ENCODE peak calls at places on chromosomes 1 and 21, in four cellular contexts. C, M, Z and V are unnamed samples. For H3K27me3, the result is how much of the 10 kb centered on the place peaks cover.

GRCh38 chr1:223248787-223249175 is 105.7 kb upstream of the TLR5 start:
- DNase-seq in M (no peak), C (peak), Z (no peak), V (no peak)

GRCh38 chr21:37266515-37267221 is 466 bp downstream of the VPS26C start:
- DNase-seq in Z (peak), M (peak), C (no peak), V (peak)

GRCh38 chr1:159071970-159072582 is 4.5 kb downstream of the AIM2 start:
- DNase-seq in M (peak), C (no peak), Z (peak), V (peak)

GRCh38 chr1:154895779-154896178 is 25.7 kb upstream of the KCNN3 start:
- DNase-seq in M (no peak), Z (peak), C (no peak), V (peak)

GRCh38 chr1:58818075-58818474 is 34.2 kb upstream of the JUN start:
- DNase-seq in C (no peak), Z (peak), M (peak), V (peak)

GRCh38 chr1:229102741-229103480 is 168.0 kb upstream of the RAB4A start:
- DNase-seq in M (peak), Z (peak), C (no peak), V (no peak)

GRCh38 chr1:90724361-90724760 is 7.3 kb upstream of the BARHL2 start:
- DNase-seq in M (no peak), C (no peak), Z (no peak), V (no peak)

GRCh38 chr1:53737648-53738204 is 1.2 kb downstream of the GLIS1 start:
- DNase-seq in Z (no peak), M (no peak), C (no peak), V (peak)

GRCh38 chr1:160325252-160325651 is 17.8 kb downstream of the COPA start:
- DNase-seq in C (no peak), Z (no peak), M (no peak), V (no peak)

GRCh38 chr1:38609166-38609880 is 250.2 kb downstream of the RRAGC start:
- DNase-seq in Z (no peak), C (no peak), M (no peak), V (no peak)

GRCh38 chr1:19824541-19824940 is 9.5 kb upstream of the RNF186 start:
- DNase-seq in Z (peak), M (peak), C (no peak), V (no peak)

GRCh38 chr1:113593550-113594288 is 165.6 kb downstream of the PHTF1 start:
- DNase-seq in M (no peak), Z (no peak), C (no peak), V (peak)

GRCh38 chr1:38455829-38456563 is 403.6 kb downstream of the RRAGC start:
- DNase-seq in M (no peak), C (no peak), Z (no peak), V (no peak)

GRCh38 chr1:93925206-93925605 is 16.0 kb upstream of the GCLM start:
- DNase-seq in Z (no peak), C (no peak), M (no peak), V (no peak)

GRCh38 chr21:14836950-14837349 is 227.8 kb downstream of the NRIP1 start:
- DNase-seq in Z (peak), M (peak), C (no peak), V (peak)

GRCh38 chr1:192749349-192749748 is 59.5 kb upstream of the RGS2 start:
- DNase-seq in C (no peak), M (no peak), Z (no peak), V (no peak)

GRCh38 chr21:31898898-31899630 is 26.2 kb downstream of the HUNK start:
- DNase-seq in M (no peak), Z (no peak), C (no peak), V (no peak)

GRCh38 chr1:207840380-207840779 is 70.5 kb downstream of the CD34 start:
- DNase-seq in Z (no peak), M (no peak), C (no peak), V (no peak)

GRCh38 chr1:168343566-168343965 is 62.9 kb downstream of the TBX19 start:
- DNase-seq in M (peak), C (no peak), Z (no peak), V (no peak)

GRCh38 chr1:179930867-179931266 is 23.7 kb upstream of the CEP350 start:
- DNase-seq in M (no peak), Z (no peak), C (no peak), V (no peak)

GRCh38 chr1:194442911-194443310 is 1256.5 kb upstream of the B3GALT2 start:
- DNase-seq in M (no peak), C (no peak), Z (no peak), V (no peak)

GRCh38 chr1:155174334-155175280 is 958 bp downstream of the TRIM46 start:
- DNase-seq in M (peak), C (peak), Z (peak), V (peak)

GRCh38 chr21:33127154-33127893 is 57.4 kb downstream of the OLIG1 start:
- DNase-seq in M (peak), C (peak), Z (peak), V (peak)

GRCh38 chr1:36159614-36160387 is 3.8 kb downstream of the MAP7D1 start:
- DNase-seq in C (no peak), M (no peak), Z (no peak), V (no peak)

GRCh38 chr1:227764019-227764391 is 28.8 kb downstream of the SNAP47 start:
- DNase-seq in Z (no peak), C (no peak), M (peak), V (peak)

GRCh38 chr1:155961937-155962336 is 16.4 kb downstream of the ARHGEF2 start:
- DNase-seq in M (peak), C (no peak), Z (peak), V (peak)

GRCh38 chr1:109495738-109496137 is 1.8 kb downstream of the CYB561D1 start:
- DNase-seq in C (no peak), M (no peak), Z (no peak), V (no peak)

GRCh38 chr1:52288286-52288685 is 77.7 kb downstream of the CC2D1B start:
- DNase-seq in M (peak), C (no peak), Z (peak), V (peak)

GRCh38 chr1:164678289-164678688 is 119.3 kb downstream of the PBX1 start:
- DNase-seq in C (no peak), M (peak), Z (no peak), V (no peak)

GRCh38 chr1:73106931-73107330 is 824.6 kb upstream of the NEGR1 start:
- DNase-seq in M (no peak), Z (no peak), C (no peak), V (no peak)

GRCh38 chr1:31703431-31704260 is at the start of gene COL16A1:
- DNase-seq in C (no peak), M (peak), Z (peak), V (peak)

GRCh38 chr1:114853584-114853983 is 1.1 kb upstream of the SYCP1 start:
- DNase-seq in M (no peak), C (no peak), Z (no peak), V (no peak)
- H3K27me3 ChIP-seq in M (half or more), C (under half), Z (under half), V (under half)

GRCh38 chr1:21347072-21347581 is 56.9 kb upstream of the ECE1 start:
- DNase-seq in C (no peak), M (no peak), Z (no peak), V (no peak)
- H3K27me3 ChIP-seq in C (under half), M (under half), Z (under half), V (under half)

DNA sequence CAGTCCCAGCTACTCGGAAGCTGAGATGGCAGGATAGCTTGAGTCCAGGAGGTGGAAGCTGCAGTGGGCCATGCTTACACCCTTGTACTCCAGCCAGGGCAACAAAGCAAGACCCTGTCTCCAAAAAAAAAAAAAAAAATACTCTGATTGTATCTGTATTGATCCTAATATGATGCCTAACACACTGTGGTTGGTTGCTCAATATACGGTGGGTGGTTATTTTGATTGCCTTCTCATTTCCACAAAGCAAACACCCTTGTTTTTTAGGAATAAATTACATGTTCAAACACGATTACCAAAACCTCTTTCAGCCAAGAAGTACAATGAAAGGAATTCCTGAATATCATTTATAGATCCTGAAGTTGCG is 3.4 kb downstream of the EGLN1 start:
- DNase-seq in Z (no peak), C (no peak), M (no peak), V (no peak)
- H3K27me3 ChIP-seq in Z (under half), C (under half), M (under half), V (under half)

GRCh38 chr1:22619252-22619651 is 17.2 kb upstream of the C1QA start:
- DNase-seq in C (no peak), Z (no peak), M (no peak), V (no peak)
- H3K27me3 ChIP-seq in C (under half), Z (under half), M (half or more), V (half or more)

DNA sequence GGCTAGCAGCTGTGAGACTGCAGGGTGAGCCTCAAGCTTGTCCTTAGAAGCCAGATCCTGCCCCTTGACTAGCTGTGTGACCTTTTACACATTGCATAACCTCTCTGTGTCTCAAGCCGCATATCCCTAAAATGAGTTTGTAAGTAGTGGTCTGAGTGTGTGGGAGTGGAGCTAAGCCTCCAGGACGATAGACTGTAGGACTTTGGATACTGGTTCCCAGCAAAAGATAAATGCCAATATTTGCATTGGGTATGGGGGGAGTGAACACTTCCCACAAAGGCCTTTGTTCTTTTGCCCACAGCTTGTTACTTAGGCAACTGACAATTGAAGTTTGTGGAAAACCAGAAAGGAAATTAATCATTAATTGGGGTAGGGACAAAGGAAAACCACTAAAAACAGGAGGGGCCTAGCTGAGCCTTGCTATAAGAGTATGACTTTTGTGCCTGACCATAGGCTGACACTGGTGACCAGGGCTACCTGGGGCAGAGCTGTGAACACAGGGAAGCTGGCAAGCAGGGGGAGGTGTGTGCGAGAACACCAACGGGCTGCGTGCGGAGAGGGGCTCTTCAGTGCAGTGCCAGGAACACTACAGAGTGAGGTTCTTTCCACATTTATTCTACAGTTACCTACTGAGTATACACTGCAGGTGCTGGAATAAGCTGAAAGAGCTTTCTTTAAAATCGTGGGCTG is 102.4 kb upstream of the ETV3 start:
- DNase-seq in Z (no peak), M (no peak), C (no peak), V (no peak)
- H3K27me3 ChIP-seq in Z (under half), M (under half), C (under half), V (under half)

GRCh38 chr1:143665606-143666005 is 306.2 kb downstream of the FAM72C start:
- DNase-seq in M (no peak), Z (no peak), C (no peak), V (no peak)
- H3K27me3 ChIP-seq in M (under half), Z (under half), C (half or more), V (half or more)

DNA sequence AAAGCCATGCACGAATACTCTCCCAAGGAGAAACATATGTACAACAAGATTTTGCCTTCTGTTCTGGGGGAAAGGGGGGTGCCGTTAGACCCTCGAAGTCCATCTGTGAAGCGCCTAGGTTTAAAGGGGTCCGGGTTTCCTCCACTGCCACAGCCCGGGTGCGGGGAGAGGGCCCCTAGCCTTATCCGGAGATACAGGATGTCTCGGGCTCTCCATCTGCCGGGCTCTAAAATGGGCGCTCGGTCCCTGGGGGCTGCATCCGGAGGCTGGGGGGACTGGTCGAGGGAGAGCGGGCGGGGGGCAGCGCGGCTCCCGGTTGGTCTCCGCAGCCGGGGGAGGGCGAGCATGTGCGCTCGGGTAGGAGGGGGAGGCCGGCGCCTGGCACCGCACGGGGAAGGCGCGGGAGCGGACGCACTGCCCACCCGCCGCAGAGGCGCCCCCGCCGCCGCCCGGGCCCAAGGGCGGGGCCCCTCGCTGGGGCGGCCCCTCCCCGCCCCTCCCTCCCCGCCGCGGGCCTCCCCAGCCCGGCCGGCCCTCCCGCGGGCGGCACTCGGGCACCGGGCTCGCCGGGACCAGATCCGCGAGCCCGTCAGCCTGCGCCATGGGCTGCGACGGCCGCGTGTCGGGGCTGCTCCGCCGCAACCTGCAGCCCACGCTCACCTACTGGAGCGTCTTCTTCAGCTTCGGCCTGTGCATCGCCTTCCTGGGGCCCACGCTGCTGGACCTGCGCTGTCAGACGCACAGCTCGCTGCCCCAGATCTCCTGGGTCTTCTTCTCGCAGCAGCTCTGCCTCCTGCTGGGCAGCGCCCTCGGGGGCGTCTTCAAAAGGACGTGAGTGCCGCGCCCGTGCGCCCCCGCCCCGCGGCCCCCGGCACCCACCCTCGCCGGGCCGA is 63.1 kb downstream of the ELK4 start:
- DNase-seq in Z (peak), C (no peak), M (peak), V (peak)
- H3K27me3 ChIP-seq in Z (half or more), C (half or more), M (half or more), V (half or more)

DNA sequence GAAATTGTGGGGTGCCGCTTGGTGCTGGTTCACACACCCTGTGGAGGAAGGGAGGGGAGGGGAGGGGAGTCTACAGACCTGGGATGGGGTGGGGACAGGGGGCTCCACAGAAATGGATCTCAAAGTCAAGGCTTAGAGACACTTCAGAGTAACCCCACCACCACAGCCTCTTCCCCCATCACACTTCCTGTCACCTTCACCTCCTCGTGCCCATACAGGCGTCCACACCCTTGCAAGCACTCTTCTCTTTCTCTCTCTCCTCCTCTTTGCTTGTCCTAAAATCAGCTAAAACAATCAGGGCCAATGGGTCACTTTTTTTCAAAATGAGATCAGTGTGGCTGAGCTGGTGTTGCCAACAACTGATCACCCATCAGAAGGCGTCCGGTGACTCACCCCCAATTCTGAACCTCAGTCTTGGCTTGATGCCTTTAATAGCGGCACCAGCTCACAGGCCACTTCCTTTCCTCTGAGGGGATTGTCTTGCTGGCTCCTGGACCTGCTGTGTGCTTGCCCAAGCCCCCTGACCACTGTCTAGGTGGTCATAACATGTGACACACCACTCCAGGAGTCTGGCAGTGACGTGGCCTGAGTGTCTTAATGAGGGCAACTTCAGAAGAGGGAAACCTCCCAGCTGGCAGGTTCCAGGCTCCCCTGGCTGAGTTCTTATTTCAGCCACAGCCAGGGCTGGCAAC is 1.5 kb downstream of the DRAXIN start:
- DNase-seq in Z (peak), M (peak), C (peak), V (peak)
- H3K27me3 ChIP-seq in Z (half or more), M (under half), C (under half), V (half or more)